ENCODE peak calls at places on chromosomes 13 and 19, in five cellular contexts. One of them, this sample, is unnamed.

GRCh38 chr19:33771308-33772101 is 25.2 kb upstream of the KCTD15 start:
- DNase-seq in HepG2: peak
- DNase-seq in K562: peak
- DNase-seq in GM12878: no peak
- DNase-seq in HCT116: no peak
- DNase-seq in this sample: peak

GRCh38 chr19:47253467-47253881 is 2.9 kb upstream of the CCDC9 start:
- DNase-seq in K562: no peak
- DNase-seq in HepG2: peak
- DNase-seq in HCT116: no peak
- DNase-seq in GM12878: no peak
- DNase-seq in this sample: no peak

GRCh38 chr13:45718992-45719391 is 16.9 kb downstream of the CBY2 start:
- DNase-seq in GM12878: no peak
- DNase-seq in K562: no peak
- DNase-seq in HCT116: no peak
- DNase-seq in HepG2: no peak
- DNase-seq in this sample: peak

GRCh38 chr19:3386447-3387234 is 20.3 kb downstream of the NFIC start:
- DNase-seq in GM12878: no peak
- DNase-seq in HCT116: no peak
- DNase-seq in HepG2: no peak
- DNase-seq in K562: no peak
- DNase-seq in this sample: no peak

GRCh38 chr13:78061806-78062205 is 143.2 kb upstream of the EDNRB start:
- DNase-seq in K562: no peak
- DNase-seq in GM12878: no peak
- DNase-seq in HCT116: no peak
- DNase-seq in HepG2: no peak
- DNase-seq in this sample: no peak

GRCh38 chr19:7063339-7063738 is 4.9 kb upstream of the MBD3L3 start:
- DNase-seq in GM12878: no peak
- DNase-seq in HCT116: no peak
- DNase-seq in K562: no peak
- DNase-seq in HepG2: no peak
- DNase-seq in this sample: peak

GRCh38 chr19:21143846-21144245 is 2.0 kb downstream of the ZNF431 start:
- DNase-seq in K562: peak
- DNase-seq in HepG2: no peak
- DNase-seq in HCT116: peak
- DNase-seq in GM12878: no peak
- DNase-seq in this sample: no peak

GRCh38 chr19:45591004-45591637 is 6.5 kb upstream of the OPA3 start:
- DNase-seq in HepG2: peak
- DNase-seq in GM12878: no peak
- DNase-seq in K562: peak
- DNase-seq in HCT116: no peak
- DNase-seq in this sample: peak

GRCh38 chr19:54216869-54217268 is 5.9 kb downstream of the LILRB3 start:
- DNase-seq in HCT116: no peak
- DNase-seq in K562: no peak
- DNase-seq in GM12878: no peak
- DNase-seq in HepG2: no peak
- DNase-seq in this sample: no peak

GRCh38 chr13:73767191-73767741 is 366.9 kb downstream of the KLF12 start:
- DNase-seq in GM12878: no peak
- DNase-seq in HepG2: peak
- DNase-seq in HCT116: no peak
- DNase-seq in K562: no peak
- DNase-seq in this sample: peak

GRCh38 chr19:23070353-23070781 is 46.5 kb upstream of the ZNF730 start:
- DNase-seq in HCT116: no peak
- DNase-seq in K562: peak
- DNase-seq in HepG2: no peak
- DNase-seq in GM12878: no peak
- DNase-seq in this sample: peak

GRCh38 chr13:74768521-74769090 is 634.4 kb upstream of the KLF12 start:
- DNase-seq in GM12878: no peak
- DNase-seq in HCT116: no peak
- DNase-seq in K562: no peak
- DNase-seq in HepG2: no peak
- DNase-seq in this sample: no peak

GRCh38 chr19:13794388-13794751 is 873 bp upstream of the ZSWIM4 start:
- DNase-seq in GM12878: no peak
- DNase-seq in HCT116: no peak
- DNase-seq in HepG2: no peak
- DNase-seq in K562: no peak
- DNase-seq in this sample: peak

GRCh38 chr19:38429055-38429810 is 3.2 kb upstream of the RASGRP4 start:
- DNase-seq in GM12878: no peak
- DNase-seq in K562: no peak
- DNase-seq in HepG2: no peak
- DNase-seq in HCT116: no peak
- DNase-seq in this sample: no peak

GRCh38 chr19:33496496-33496895 is 25.1 kb downstream of the PEPD start:
- DNase-seq in HepG2: no peak
- DNase-seq in K562: no peak
- DNase-seq in HCT116: no peak
- DNase-seq in GM12878: no peak
- DNase-seq in this sample: no peak

GRCh38 chr13:29923554-29924481 is 73.4 kb upstream of the UBL3 start:
- DNase-seq in GM12878: no peak
- DNase-seq in HCT116: peak
- DNase-seq in HepG2: peak
- DNase-seq in K562: peak
- DNase-seq in this sample: peak

GRCh38 chr19:18014197-18014596 is 6.2 kb downstream of the ARRDC2 start:
- DNase-seq in HepG2: no peak
- DNase-seq in K562: no peak
- DNase-seq in HCT116: no peak
- DNase-seq in GM12878: no peak
- DNase-seq in this sample: no peak

GRCh38 chr19:17107546-17108452 is 32.2 kb downstream of the MYO9B start:
- DNase-seq in K562: no peak
- DNase-seq in GM12878: no peak
- DNase-seq in HCT116: peak
- DNase-seq in HepG2: peak
- DNase-seq in this sample: no peak

GRCh38 chr13:113057084-113057483 is 48.5 kb upstream of the F7 start:
- DNase-seq in K562: no peak
- DNase-seq in GM12878: no peak
- DNase-seq in HepG2: no peak
- DNase-seq in HCT116: no peak
- DNase-seq in this sample: no peak

GRCh38 chr13:29654384-29654783 is 58.9 kb upstream of the SLC7A1 start:
- DNase-seq in GM12878: no peak
- DNase-seq in K562: no peak
- DNase-seq in HepG2: no peak
- DNase-seq in HCT116: no peak
- DNase-seq in this sample: no peak

GRCh38 chr13:113034451-113035208 is 65.6 kb downstream of the MCF2L start:
- DNase-seq in HepG2: peak
- DNase-seq in HCT116: no peak
- DNase-seq in K562: peak
- DNase-seq in GM12878: no peak
- DNase-seq in this sample: peak

GRCh38 chr19:14019100-14019499 is 8.8 kb upstream of the RLN3 start:
- DNase-seq in K562: no peak
- DNase-seq in HepG2: no peak
- DNase-seq in GM12878: no peak
- DNase-seq in HCT116: no peak
- DNase-seq in this sample: no peak

GRCh38 chr19:38028913-38029565 is 122.0 kb downstream of the SIPA1L3 start:
- DNase-seq in HepG2: no peak
- DNase-seq in HCT116: no peak
- DNase-seq in GM12878: no peak
- DNase-seq in K562: no peak
- DNase-seq in this sample: no peak

GRCh38 chr13:51590966-51591627 is 6.8 kb downstream of the WDFY2 start:
- DNase-seq in HCT116: no peak
- DNase-seq in GM12878: no peak
- DNase-seq in HepG2: peak
- DNase-seq in K562: peak
- DNase-seq in this sample: peak

GRCh38 chr13:39874331-39875055 is 219.0 kb downstream of the COG6 start:
- DNase-seq in HCT116: no peak
- DNase-seq in GM12878: no peak
- DNase-seq in K562: no peak
- DNase-seq in HepG2: no peak
- DNase-seq in this sample: no peak

GRCh38 chr19:55347442-55348009 is 7.0 kb downstream of the COX6B2 start:
- DNase-seq in GM12878: no peak
- DNase-seq in HepG2: no peak
- DNase-seq in K562: no peak
- DNase-seq in HCT116: no peak
- DNase-seq in this sample: no peak

GRCh38 chr19:55345818-55346724 is 6.4 kb downstream of the KMT5C start:
- DNase-seq in GM12878: no peak
- DNase-seq in HepG2: no peak
- DNase-seq in HCT116: no peak
- DNase-seq in K562: peak
- DNase-seq in this sample: no peak

GRCh38 chr19:55348317-55349034 is 6.0 kb downstream of the COX6B2 start:
- DNase-seq in GM12878: no peak
- DNase-seq in HepG2: no peak
- DNase-seq in HCT116: no peak
- DNase-seq in K562: no peak
- DNase-seq in this sample: peak

GRCh38 chr19:55345101-55345817 is 5.6 kb downstream of the KMT5C start:
- DNase-seq in HCT116: no peak
- DNase-seq in HepG2: no peak
- DNase-seq in K562: no peak
- DNase-seq in GM12878: no peak
- DNase-seq in this sample: no peak

DNA sequence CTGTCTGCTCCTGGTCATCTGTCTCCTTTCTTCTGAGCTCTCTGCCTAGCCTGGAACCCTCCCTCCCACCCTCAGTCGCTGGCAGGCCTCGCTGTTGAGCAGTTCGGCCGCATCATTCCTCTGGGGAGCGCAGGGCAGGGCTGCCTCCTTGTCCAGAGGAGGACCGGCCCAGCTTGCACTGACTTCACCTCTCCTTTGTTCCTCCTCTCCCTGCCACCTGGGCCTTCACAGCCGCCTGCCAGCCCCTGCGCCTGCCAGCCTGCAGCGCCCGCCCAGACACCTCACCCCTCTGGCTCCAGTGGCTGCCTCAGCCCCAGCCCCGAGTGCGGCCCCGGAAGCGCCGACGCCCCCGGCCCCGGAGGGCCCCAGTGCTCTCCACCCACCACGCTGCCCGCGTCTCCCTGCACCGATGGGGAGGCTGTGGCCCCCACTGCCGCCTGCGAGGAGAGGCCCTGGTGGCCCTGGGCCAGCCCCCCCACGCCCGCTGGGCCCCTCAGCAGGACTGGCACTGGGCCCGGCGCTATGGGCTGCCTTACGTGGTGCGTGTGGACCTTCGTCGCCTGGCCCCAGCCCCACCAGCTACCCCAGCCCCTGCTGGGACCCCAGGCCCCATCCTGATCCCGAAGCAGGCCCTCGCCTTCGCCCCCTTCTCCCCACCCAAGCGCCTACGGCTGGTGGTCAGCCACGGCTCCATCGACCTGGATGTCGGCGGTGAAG is 7.2 kb downstream of the KMT5C start:
- DNase-seq in HCT116: no peak
- DNase-seq in GM12878: no peak
- DNase-seq in K562: no peak
- DNase-seq in HepG2: no peak
- DNase-seq in this sample: no peak
- TF ChIP-seq EZH2 in HCT116: no peak
- TF ChIP-seq EZH2 in GM12878: no peak
- TF ChIP-seq EZH2 in K562: no peak
- TF ChIP-seq EZH2 in HepG2: no peak
- TF ChIP-seq EZH2 in this sample: no peak

GRCh38 chr13:21055016-21055415 is 6.4 kb downstream of the LATS2 start:
- DNase-seq in K562: no peak
- DNase-seq in HepG2: no peak
- DNase-seq in GM12878: no peak
- DNase-seq in HCT116: no peak
- DNase-seq in this sample: no peak

GRCh38 chr13:21051675-21052074 is 9.7 kb downstream of the LATS2 start:
- DNase-seq in K562: no peak
- DNase-seq in GM12878: no peak
- DNase-seq in HCT116: no peak
- DNase-seq in HepG2: no peak
- DNase-seq in this sample: no peak

GRCh38 chr13:21054313-21054712 is 7.1 kb downstream of the LATS2 start:
- DNase-seq in HCT116: no peak
- DNase-seq in HepG2: no peak
- DNase-seq in K562: no peak
- DNase-seq in GM12878: no peak
- DNase-seq in this sample: no peak

GRCh38 chr13:21055511-21056045 is 5.8 kb downstream of the LATS2 start:
- DNase-seq in HepG2: no peak
- DNase-seq in GM12878: no peak
- DNase-seq in K562: no peak
- DNase-seq in HCT116: no peak
- DNase-seq in this sample: no peak

GRCh38 chr13:21053231-21053630 is 8.2 kb downstream of the LATS2 start:
- DNase-seq in HCT116: no peak
- DNase-seq in GM12878: no peak
- DNase-seq in K562: peak
- DNase-seq in HepG2: no peak
- DNase-seq in this sample: no peak
- TF ChIP-seq REST in HCT116: no peak
- TF ChIP-seq REST in GM12878: no peak
- TF ChIP-seq REST in K562: no peak
- TF ChIP-seq REST in HepG2: no peak
- TF ChIP-seq REST in this sample: no peak

GRCh38 chr13:110445722-110446569 is 115.6 kb downstream of the RAB20 start:
- DNase-seq in HCT116: no peak
- DNase-seq in GM12878: no peak
- DNase-seq in K562: no peak
- DNase-seq in HepG2: no peak
- DNase-seq in this sample: no peak
- TF ChIP-seq EZH2 in HCT116: no peak
- TF ChIP-seq EZH2 in GM12878: no peak
- TF ChIP-seq EZH2 in K562: no peak
- TF ChIP-seq EZH2 in HepG2: no peak
- TF ChIP-seq EZH2 in this sample: no peak

GRCh38 chr19:43468354-43469159 is 3.1 kb upstream of the LYPD3 start:
- DNase-seq in GM12878: no peak
- DNase-seq in HCT116: no peak
- DNase-seq in HepG2: no peak
- DNase-seq in K562: no peak
- DNase-seq in this sample: no peak
- TF ChIP-seq REST in GM12878: no peak
- TF ChIP-seq REST in HCT116: no peak
- TF ChIP-seq REST in HepG2: no peak
- TF ChIP-seq REST in K562: no peak
- TF ChIP-seq REST in this sample: no peak

GRCh38 chr13:99967884-99968520 is 3.6 kb downstream of the ZIC5 start:
- DNase-seq in GM12878: no peak
- DNase-seq in HCT116: no peak
- DNase-seq in K562: no peak
- DNase-seq in HepG2: no peak
- DNase-seq in this sample: peak
- TF ChIP-seq EZH2 in GM12878: no peak
- TF ChIP-seq EZH2 in HCT116: no peak
- TF ChIP-seq EZH2 in K562: no peak
- TF ChIP-seq EZH2 in HepG2: no peak
- TF ChIP-seq EZH2 in this sample: no peak

This sample was measured in GM23338.